ENCODE peak calls at places on chromosomes 7 and 10, in four cellular contexts. One of them, this sample, is unnamed.

GRCh38 chr7:44196450-44196872 is 4.3 kb upstream of the YKT6 start:
- DNase-seq in choroid plexus epithelial cell: peak; percentile 75
- DNase-seq in lower leg skin: no peak
- DNase-seq in AG04449: no peak
- DNase-seq in this sample: peak; percentile 73

GRCh38 chr7:45890902-45891461 is 2.7 kb downstream of the IGFBP1 start:
- DNase-seq in choroid plexus epithelial cell: peak; percentile 67
- DNase-seq in AG04449: no peak
- DNase-seq in lower leg skin: no peak
- DNase-seq in this sample: peak; percentile 65

GRCh38 chr7:20797174-20798080 is 10.7 kb upstream of the SP8 start:
- DNase-seq in choroid plexus epithelial cell: no peak
- DNase-seq in lower leg skin: no peak
- DNase-seq in AG04449: no peak
- DNase-seq in this sample: no peak

GRCh38 chr10:86400705-86401587 is 34.4 kb upstream of the GRID1 start:
- DNase-seq in AG04449: no peak
- DNase-seq in choroid plexus epithelial cell: peak; percentile 31
- DNase-seq in lower leg skin: peak; percentile 89
- DNase-seq in this sample: peak; percentile 38

GRCh38 chr10:61992059-61992460 is 90.6 kb downstream of the ARID5B start:
- DNase-seq in AG04449: no peak
- DNase-seq in lower leg skin: no peak
- DNase-seq in choroid plexus epithelial cell: peak; percentile 81
- DNase-seq in this sample: peak; percentile 79

GRCh38 chr10:26682926-26683325 is 14.6 kb upstream of the PDSS1 start:
- DNase-seq in lower leg skin: no peak
- DNase-seq in AG04449: no peak
- DNase-seq in choroid plexus epithelial cell: no peak
- DNase-seq in this sample: no peak

GRCh38 chr10:12409613-12410012 is 60.3 kb downstream of the CAMK1D start:
- DNase-seq in AG04449: no peak
- DNase-seq in choroid plexus epithelial cell: no peak
- DNase-seq in lower leg skin: no peak
- DNase-seq in this sample: no peak

GRCh38 chr10:73648252-73648651 is 7.0 kb upstream of the MYOZ1 start:
- DNase-seq in AG04449: no peak
- DNase-seq in choroid plexus epithelial cell: no peak
- DNase-seq in lower leg skin: no peak
- DNase-seq in this sample: no peak

GRCh38 chr7:50142421-50143113 is 49.5 kb upstream of the ZPBP start:
- DNase-seq in AG04449: no peak
- DNase-seq in choroid plexus epithelial cell: peak; percentile 57
- DNase-seq in lower leg skin: no peak
- DNase-seq in this sample: peak; percentile 54

GRCh38 chr7:27697861-27698430 is 35.3 kb upstream of the HIBADH start:
- DNase-seq in lower leg skin: no peak
- DNase-seq in choroid plexus epithelial cell: peak; percentile 44
- DNase-seq in AG04449: no peak
- DNase-seq in this sample: peak; percentile 41

GRCh38 chr7:25389489-25390106 is 161.3 kb upstream of the NPVF start:
- DNase-seq in AG04449: no peak
- DNase-seq in choroid plexus epithelial cell: peak; percentile 76
- DNase-seq in lower leg skin: no peak
- DNase-seq in this sample: peak; percentile 67

GRCh38 chr7:87404674-87405073 is 59.2 kb downstream of the CROT start:
- DNase-seq in AG04449: peak; percentile 10
- DNase-seq in lower leg skin: no peak
- DNase-seq in choroid plexus epithelial cell: peak; percentile 5
- DNase-seq in this sample: no peak

GRCh38 chr7:83695126-83695960 is 46.4 kb upstream of the SEMA3E start:
- DNase-seq in AG04449: no peak
- DNase-seq in lower leg skin: no peak
- DNase-seq in choroid plexus epithelial cell: no peak
- DNase-seq in this sample: no peak

GRCh38 chr7:94452257-94452656 is 57.4 kb upstream of the CASD1 start:
- DNase-seq in lower leg skin: no peak
- DNase-seq in AG04449: no peak
- DNase-seq in choroid plexus epithelial cell: no peak
- DNase-seq in this sample: peak; percentile 1

GRCh38 chr7:155588468-155588998 is 42.2 kb upstream of the CNPY1 start:
- DNase-seq in AG04449: no peak
- DNase-seq in choroid plexus epithelial cell: no peak
- DNase-seq in lower leg skin: no peak
- DNase-seq in this sample: no peak

GRCh38 chr10:35452847-35453246 is 116.5 kb downstream of the CCNY start:
- DNase-seq in choroid plexus epithelial cell: no peak
- DNase-seq in lower leg skin: no peak
- DNase-seq in AG04449: no peak
- DNase-seq in this sample: no peak

GRCh38 chr7:106681815-106682495 is 21.0 kb upstream of the CCDC71L start:
- DNase-seq in choroid plexus epithelial cell: no peak
- DNase-seq in lower leg skin: no peak
- DNase-seq in AG04449: no peak
- DNase-seq in this sample: peak; percentile 63

GRCh38 chr7:1533569-1534329 is 3.2 kb downstream of the MAFK start:
- DNase-seq in choroid plexus epithelial cell: peak; percentile 84
- DNase-seq in AG04449: peak; percentile 65
- DNase-seq in lower leg skin: peak; percentile 92
- DNase-seq in this sample: peak; percentile 67

GRCh38 chr7:131487217-131487616 is 69.2 kb downstream of the PODXL start:
- DNase-seq in lower leg skin: no peak
- DNase-seq in AG04449: no peak
- DNase-seq in choroid plexus epithelial cell: no peak
- DNase-seq in this sample: no peak
- H3K4me3 ChIP-seq in lower leg skin: no peak overlapping the region
- H3K4me3 ChIP-seq in AG04449: no peak overlapping the region
- H3K4me3 ChIP-seq in choroid plexus epithelial cell: no peak overlapping the region
- H3K4me3 ChIP-seq in this sample: no peak overlapping the region

GRCh38 chr10:93386496-93387369 is 95.4 kb downstream of the MYOF start:
- DNase-seq in choroid plexus epithelial cell: peak; percentile 59
- DNase-seq in lower leg skin: no peak
- DNase-seq in AG04449: no peak
- DNase-seq in this sample: peak; percentile 30
- H3K4me3 ChIP-seq in choroid plexus epithelial cell: no peak overlapping the region
- H3K4me3 ChIP-seq in lower leg skin: no peak overlapping the region
- H3K4me3 ChIP-seq in AG04449: no peak overlapping the region
- H3K4me3 ChIP-seq in this sample: no peak overlapping the region

DNA sequence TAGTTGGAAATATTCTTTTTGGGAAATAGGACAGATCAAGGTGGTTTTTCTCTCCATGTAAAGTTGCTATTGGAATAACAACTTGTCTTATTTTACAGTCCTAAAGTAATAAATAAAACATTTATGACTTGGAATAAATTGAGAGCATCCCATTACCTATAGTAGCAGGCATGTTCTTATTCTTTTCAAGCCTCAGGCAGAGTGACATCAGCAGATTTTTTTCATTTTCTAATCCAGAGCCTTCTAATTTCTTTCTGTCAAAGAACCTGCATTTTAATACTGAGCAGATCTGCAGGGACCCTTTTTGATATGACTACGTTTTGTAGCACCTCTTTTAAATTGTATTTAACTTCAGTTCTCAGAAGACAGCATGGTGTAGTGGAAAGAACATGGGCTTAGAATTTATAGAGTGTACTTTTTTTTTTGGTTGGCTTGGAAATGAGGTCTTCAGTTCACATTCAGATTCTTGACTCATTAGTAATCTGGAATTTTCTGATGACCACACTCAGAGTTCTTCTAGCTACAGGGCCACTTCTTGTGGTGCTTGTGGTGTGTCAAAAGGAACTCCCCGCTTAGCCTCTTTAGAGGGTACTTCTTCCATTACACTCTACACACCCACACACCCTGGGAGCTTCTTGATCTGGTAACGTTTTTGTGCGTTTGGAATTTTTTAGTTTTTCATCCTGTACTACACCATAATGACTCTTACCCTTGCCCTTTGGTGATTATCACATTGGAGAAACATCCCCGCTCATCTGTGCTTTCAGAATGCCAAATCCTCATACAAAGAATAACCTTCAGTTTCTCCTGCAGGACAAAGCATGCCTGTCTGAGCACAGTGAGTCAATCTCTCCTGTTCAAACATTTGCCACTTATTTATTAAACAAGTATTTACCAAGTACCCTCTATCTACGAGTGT is 34.6 kb downstream of the AGK start:
- DNase-seq in AG04449: peak; percentile 75
- DNase-seq in choroid plexus epithelial cell: peak; percentile 98
- DNase-seq in lower leg skin: no peak
- DNase-seq in this sample: peak; percentile 79
- H3K4me3 ChIP-seq in AG04449: no peak overlapping the region
- H3K4me3 ChIP-seq in choroid plexus epithelial cell: no peak overlapping the region
- H3K4me3 ChIP-seq in lower leg skin: no peak overlapping the region
- H3K4me3 ChIP-seq in this sample: no peak overlapping the region

GRCh38 chr7:142066536-142066935 is 45.0 kb upstream of the MGAM2 start:
- DNase-seq in choroid plexus epithelial cell: no peak
- DNase-seq in AG04449: no peak
- DNase-seq in lower leg skin: no peak
- DNase-seq in this sample: peak; percentile 38
- H3K4me3 ChIP-seq in choroid plexus epithelial cell: no peak overlapping the region
- H3K4me3 ChIP-seq in AG04449: no peak overlapping the region
- H3K4me3 ChIP-seq in lower leg skin: no peak overlapping the region
- H3K4me3 ChIP-seq in this sample: no peak overlapping the region

This sample was measured in cardiac fibroblast.